ENCODE peak calls at places on chromosomes 16 and 17, in nine cellular contexts. G, Y, F, U, B, X, I, J and O are unnamed samples.

GRCh38 chr17:48546924-48547838 is 2.3 kb upstream of the HOXB2 start:
- DNase-seq in G (no peak), Y (no peak), F (no peak), U (no peak), B (no peak), X (no peak), I (peak; percentile 46), J (no peak), O (no peak)

GRCh38 chr17:329794-330420 is 22.7 kb downstream of the RPH3AL start:
- DNase-seq in G (no peak), Y (peak; percentile 37), F (peak; percentile 67), U (no peak), B (no peak), X (no peak), I (no peak), J (no peak), O (no peak)

GRCh38 chr17:57615836-57616235 is 129.3 kb downstream of the CCDC182 start:
- DNase-seq in G (no peak), Y (peak; percentile 30), F (no peak), U (no peak), B (no peak), X (no peak), I (no peak), J (no peak), O (no peak)

GRCh38 chr17:74968361-74968780 is 4.2 kb downstream of the HID1 start:
- DNase-seq in G (no peak), Y (no peak), F (no peak), U (no peak), B (no peak), X (no peak), I (no peak), J (no peak), O (no peak)

GRCh38 chr16:85333337-85333736 is 221.1 kb upstream of the CIBAR2 start:
- DNase-seq in G (no peak), Y (no peak), F (no peak), U (no peak), B (no peak), X (no peak), I (no peak), J (no peak), O (no peak)

GRCh38 chr17:1629647-1630310 is 1.1 kb upstream of the SLC43A2 start:
- DNase-seq in G (peak; percentile 87), Y (peak; percentile 84), F (peak; percentile 96), U (peak; percentile 51), B (peak; percentile 57), X (peak; percentile 31), I (peak; percentile 48), J (peak; percentile 67), O (peak; percentile 86)

GRCh38 chr17:1916339-1916738 is 86.5 kb downstream of the RPA1 start:
- DNase-seq in G (no peak), Y (peak; percentile 12), F (no peak), U (no peak), B (no peak), X (no peak), I (no peak), J (no peak), O (no peak)

GRCh38 chr16:88759245-88759975 is 25.6 kb downstream of the PIEZO1 start:
- DNase-seq in G (peak; percentile 80), Y (no peak), F (peak; percentile 88), U (no peak), B (no peak), X (peak; percentile 30), I (peak; percentile 40), J (peak; percentile 75), O (peak; percentile 78)

GRCh38 chr16:17329412-17329811 is 141.3 kb downstream of the XYLT1 start:
- DNase-seq in G (no peak), Y (no peak), F (no peak), U (no peak), B (no peak), X (no peak), I (no peak), J (no peak), O (no peak)

GRCh38 chr16:31531096-31531495 is 3.4 kb downstream of the AHSP start:
- DNase-seq in G (no peak), Y (no peak), F (no peak), U (no peak), B (no peak), X (no peak), I (no peak), J (no peak), O (no peak)

GRCh38 chr17:81734405-81735055 is 22.4 kb downstream of the SLC25A10 start:
- DNase-seq in G (peak; percentile 38), Y (peak; percentile 48), F (peak; percentile 70), U (no peak), B (no peak), X (no peak), I (no peak), J (no peak), O (no peak)

GRCh38 chr16:67833418-67834241 is 8.5 kb upstream of the THAP11 start:
- DNase-seq in G (peak; percentile 96), Y (peak; percentile 96), F (peak; percentile 98), U (peak; percentile 95), B (peak; percentile 95), X (peak; percentile 84), I (peak; percentile 91), J (peak; percentile 96), O (peak; percentile 93)